ENCODE peak calls at places on chromosomes 12 and 14, in eight cellular contexts. I is HL-60, X is A673, H is lung, W is activated B cell treated with CpG ODN at 0.5 μM for 24 hours, B is WTC11, Q is stomach, T is cardiac muscle cell. D is an unnamed sample.

GRCh38 chr14:94383777-94384176 is 4.6 kb downstream of the SERPINA1 start:
- DNase-seq in B (no peak), Q (no peak), T (no peak), X (no peak), H (no peak), W (no peak), I (no peak), D (no peak)

GRCh38 chr14:83707056-83707455 is 1822.9 kb upstream of the FLRT2 start:
- DNase-seq in B (no peak), I (no peak), Q (no peak), T (no peak), H (no peak), W (no peak), X (no peak), D (no peak)

GRCh38 chr12:108253540-108253939 is 85.6 kb downstream of the CMKLR1 start:
- DNase-seq in T (no peak), W (no peak), H (no peak), Q (no peak), B (no peak), I (no peak), X (peak; percentile 13), D (no peak)

GRCh38 chr14:89869606-89870005 is 84.9 kb downstream of the EFCAB11 start:
- DNase-seq in H (no peak), T (no peak), X (no peak), Q (no peak), W (no peak), I (no peak), B (no peak), D (no peak)

GRCh38 chr12:92141585-92142244 is 3.9 kb downstream of the BTG1 start:
- DNase-seq in X (no peak), T (no peak), W (no peak), I (no peak), H (no peak), Q (no peak), B (no peak), D (no peak)

GRCh38 chr12:23949212-23950010 is at the start of gene SOX5:
- DNase-seq in I (no peak), W (no peak), X (peak; percentile 57), T (peak; percentile 69), Q (peak; percentile 28), H (peak; percentile 39), B (peak; percentile 30), D (peak; percentile 47)

GRCh38 chr14:73753043-73753886 is 39.1 kb upstream of the PNMA1 start:
- DNase-seq in X (no peak), I (no peak), Q (peak; percentile 76), B (no peak), H (no peak), T (peak; percentile 57), W (no peak), D (no peak)

GRCh38 chr12:47387991-47388390 is 308.2 kb upstream of the AMIGO2 start:
- DNase-seq in W (no peak), B (no peak), H (no peak), T (no peak), I (no peak), Q (no peak), X (no peak), D (no peak)

DNA sequence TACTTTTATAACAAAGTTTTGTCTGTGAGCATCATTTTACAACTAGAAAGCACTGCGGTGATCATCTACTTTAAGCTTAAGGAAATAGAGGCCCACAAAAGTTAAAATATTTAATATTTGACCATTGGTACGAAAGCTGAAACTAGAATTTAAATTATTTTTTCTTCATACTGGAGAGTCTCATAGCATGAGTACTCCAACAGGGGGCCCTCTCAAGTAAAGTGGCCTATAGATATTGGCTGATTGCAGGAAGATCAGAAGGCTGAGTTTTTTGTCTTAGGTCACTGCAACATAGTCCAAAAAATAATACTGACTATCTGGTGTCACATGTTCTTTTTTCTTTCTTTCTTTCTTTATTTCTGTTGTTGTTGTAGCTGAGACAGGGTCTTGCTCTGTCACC is 75.3 kb upstream of the ZDHHC17 start:
- DNase-seq in B (no peak), Q (no peak), H (no peak), X (peak; percentile 56), I (no peak), T (no peak), W (no peak), D (no peak)
- TF ChIP-seq CTCF in B (no peak), Q (no peak), H (no peak), X (peak; percentile 61), I (no peak), T (peak; percentile 33), W (no peak), D (peak; percentile 33)

DNA sequence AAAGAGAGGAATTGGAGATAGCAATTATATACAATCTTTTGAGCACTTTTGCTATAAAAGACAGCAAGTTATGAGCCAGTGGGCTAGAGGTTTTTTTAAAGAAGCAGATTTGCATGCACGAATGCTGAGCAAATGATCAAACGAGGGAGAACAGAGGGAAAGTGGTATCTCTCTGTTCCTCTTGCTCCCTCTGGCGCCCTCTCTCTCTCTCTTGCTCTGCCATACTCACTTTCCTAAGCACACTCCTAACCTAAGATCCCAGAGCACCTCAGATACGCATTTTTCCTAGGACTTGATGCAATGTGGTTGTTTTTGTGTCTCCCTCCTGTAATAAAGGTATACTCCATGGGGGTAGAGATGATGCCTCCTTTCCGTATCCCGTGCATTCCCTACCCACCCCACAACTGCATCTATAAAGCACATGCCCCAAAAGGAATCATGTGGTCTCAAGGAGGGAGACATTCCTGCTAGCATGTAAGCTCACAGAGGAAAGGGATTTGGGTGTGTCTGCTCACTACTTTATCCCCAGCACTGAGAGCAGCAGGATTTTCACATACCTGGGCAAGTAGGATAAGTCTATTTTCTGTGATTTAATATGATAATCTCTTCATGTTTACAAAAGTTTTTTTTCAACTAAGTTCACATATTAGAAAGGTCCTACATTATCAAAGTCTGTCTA is 270.2 kb downstream of the SSPN start:
- DNase-seq in I (no peak), Q (no peak), T (peak; percentile 46), W (no peak), B (no peak), H (no peak), X (no peak), D (no peak)
- TF ChIP-seq CTCF in I (no peak), Q (no peak), T (peak; percentile 29), W (no peak), B (no peak), H (no peak), X (no peak), D (peak; percentile 16)

GRCh38 chr14:71001742-71002141 is 94.5 kb downstream of the PCNX1 start:
- DNase-seq in T (no peak), B (no peak), W (no peak), I (no peak), X (no peak), H (no peak), Q (no peak), D (no peak)

GRCh38 chr14:71003156-71003555 is 95.9 kb downstream of the PCNX1 start:
- DNase-seq in T (no peak), H (no peak), X (no peak), Q (no peak), W (no peak), I (no peak), B (no peak), D (no peak)

GRCh38 chr14:71004481-71004880 is 97.2 kb downstream of the PCNX1 start:
- DNase-seq in T (no peak), W (no peak), Q (no peak), X (no peak), B (no peak), H (no peak), I (no peak), D (no peak)

GRCh38 chr14:71006200-71006563 is 98.9 kb downstream of the PCNX1 start:
- DNase-seq in H (no peak), Q (no peak), X (no peak), I (no peak), T (no peak), W (no peak), B (no peak), D (no peak)

GRCh38 chr14:71005076-71005475 is 97.8 kb downstream of the PCNX1 start:
- DNase-seq in Q (no peak), B (no peak), I (no peak), H (no peak), X (no peak), T (no peak), W (no peak), D (no peak)
- TF ChIP-seq CTCF in Q (no peak), B (no peak), I (no peak), H (no peak), X (no peak), T (no peak), W (no peak), D (no peak)

DNA sequence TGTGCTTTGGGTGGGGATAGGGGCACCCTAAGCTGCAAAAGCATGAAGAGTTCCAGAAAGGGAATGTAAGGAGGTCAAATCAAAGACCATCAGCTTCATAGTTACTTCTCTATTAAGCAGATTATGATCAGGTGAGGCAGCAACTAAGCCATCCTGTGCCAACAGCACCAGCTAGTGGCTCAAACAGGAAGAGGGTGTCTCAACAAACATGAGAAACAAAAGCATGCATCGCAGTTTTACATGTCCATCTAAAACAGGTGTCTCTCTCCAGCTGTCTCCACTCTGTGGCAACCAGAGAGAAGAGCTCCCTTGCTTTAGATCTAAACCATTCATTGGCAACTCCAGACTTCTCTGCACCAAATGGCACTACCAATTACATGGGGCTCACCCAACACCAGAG is 52.9 kb downstream of the ACTN1 start:
- DNase-seq in W (no peak), Q (no peak), T (no peak), X (no peak), H (no peak), B (no peak), I (no peak), D (no peak)
- TF ChIP-seq CTCF in W (no peak), Q (no peak), T (peak; percentile 36), X (peak; percentile 45), H (no peak), B (no peak), I (peak; percentile 13), D (peak; percentile 28)

GRCh38 chr14:106606936-106607335 is 1080.6 kb downstream of the TMEM121 start:
- DNase-seq in I (no peak), X (no peak), H (no peak), Q (no peak), W (no peak), T (no peak), B (no peak), D (no peak)

GRCh38 chr14:106610691-106611090 is 1084.3 kb downstream of the TMEM121 start:
- DNase-seq in W (no peak), H (no peak), Q (no peak), I (no peak), X (no peak), T (no peak), B (no peak), D (no peak)

GRCh38 chr14:106605548-106606448 is 1079.4 kb downstream of the TMEM121 start:
- DNase-seq in I (no peak), T (no peak), W (peak; percentile 79), X (peak; percentile 63), H (no peak), B (no peak), Q (peak; percentile 52), D (no peak)
- TF ChIP-seq CTCF in I (peak; percentile 16), T (no peak), W (no peak), X (peak; percentile 66), H (no peak), B (no peak), Q (no peak), D (no peak)

GRCh38 chr14:106286697-106287290 is 760.4 kb downstream of the TMEM121 start:
- DNase-seq in T (no peak), I (no peak), H (no peak), Q (no peak), W (no peak), X (peak; percentile 66), B (no peak), D (no peak)
- TF ChIP-seq CTCF in T (no peak), I (no peak), H (no peak), Q (no peak), W (no peak), X (peak; percentile 82), B (no peak), D (no peak)

GRCh38 chr12:19052689-19053088 is 76.8 kb upstream of the PLEKHA5 start:
- DNase-seq in B (no peak), I (no peak), Q (no peak), H (no peak), X (no peak), W (no peak), T (no peak), D (no peak)
- TF ChIP-seq CTCF in B (no peak), I (no peak), Q (no peak), H (no peak), X (no peak), W (no peak), T (no peak), D (no peak)